ENCODE peak calls at places on chromosomes 13 and 19, in ten cellular contexts. One of them, this sample, is unnamed.
A peak's percentile ranks its signal among the peaks of the same experiment; 100 is the strongest.

GRCh38 chr19:1752757-1753728 is at the start of gene ONECUT3:
- DNase-seq in mammary epithelial cell: no peak
- DNase-seq in sigmoid colon: no peak
- DNase-seq in adrenal gland: no peak
- DNase-seq in left ventricle myocardium inferior: no peak
- DNase-seq in mesendoderm: no peak
- DNase-seq in aorta: no peak
- DNase-seq in H9: no peak
- DNase-seq in neuronal stem cell: no peak
- DNase-seq in Peyer's patch: no peak
- DNase-seq in this sample: no peak

GRCh38 chr19:17420267-17420924 is 549 bp downstream of the MVB12A start:
- DNase-seq in Peyer's patch: peak; percentile 64
- DNase-seq in left ventricle myocardium inferior: peak; percentile 23
- DNase-seq in aorta: peak; percentile 81
- DNase-seq in mammary epithelial cell: peak; percentile 20
- DNase-seq in H9: peak; percentile 59
- DNase-seq in mesendoderm: peak; percentile 43
- DNase-seq in adrenal gland: peak; percentile 68
- DNase-seq in neuronal stem cell: no peak
- DNase-seq in sigmoid colon: peak; percentile 74
- DNase-seq in this sample: peak; percentile 29

GRCh38 chr13:21987793-21988192 is 316.9 kb downstream of the FGF9 start:
- DNase-seq in mammary epithelial cell: no peak
- DNase-seq in aorta: no peak
- DNase-seq in H9: no peak
- DNase-seq in mesendoderm: no peak
- DNase-seq in left ventricle myocardium inferior: no peak
- DNase-seq in Peyer's patch: no peak
- DNase-seq in adrenal gland: no peak
- DNase-seq in sigmoid colon: no peak
- DNase-seq in neuronal stem cell: no peak
- DNase-seq in this sample: no peak

GRCh38 chr19:49340069-49340864 is 5.1 kb downstream of the CD37 start:
- DNase-seq in sigmoid colon: peak; percentile 85
- DNase-seq in left ventricle myocardium inferior: peak; percentile 72
- DNase-seq in mesendoderm: peak; percentile 79
- DNase-seq in neuronal stem cell: no peak
- DNase-seq in mammary epithelial cell: no peak
- DNase-seq in aorta: peak; percentile 91
- DNase-seq in adrenal gland: peak; percentile 65
- DNase-seq in Peyer's patch: peak; percentile 95
- DNase-seq in H9: peak; percentile 82
- DNase-seq in this sample: peak; percentile 19

GRCh38 chr19:391726-392374 is 17.1 kb downstream of the C2CD4C start:
- DNase-seq in sigmoid colon: no peak
- DNase-seq in Peyer's patch: no peak
- DNase-seq in adrenal gland: no peak
- DNase-seq in neuronal stem cell: no peak
- DNase-seq in H9: no peak
- DNase-seq in mammary epithelial cell: no peak
- DNase-seq in left ventricle myocardium inferior: no peak
- DNase-seq in mesendoderm: no peak
- DNase-seq in aorta: no peak
- DNase-seq in this sample: no peak

GRCh38 chr13:114128624-114129522 is 3.5 kb downstream of the RASA3 start:
- DNase-seq in sigmoid colon: peak; percentile 87
- DNase-seq in H9: no peak
- DNase-seq in aorta: peak; percentile 93
- DNase-seq in Peyer's patch: peak; percentile 94
- DNase-seq in neuronal stem cell: no peak
- DNase-seq in adrenal gland: peak; percentile 51
- DNase-seq in mesendoderm: no peak
- DNase-seq in left ventricle myocardium inferior: peak; percentile 79
- DNase-seq in mammary epithelial cell: no peak
- DNase-seq in this sample: no peak

GRCh38 chr13:74825170-74825948 is 656.6 kb downstream of the TBC1D4 start:
- DNase-seq in adrenal gland: no peak
- DNase-seq in mesendoderm: no peak
- DNase-seq in H9: no peak
- DNase-seq in sigmoid colon: no peak
- DNase-seq in neuronal stem cell: peak; percentile 11
- DNase-seq in mammary epithelial cell: peak; percentile 86
- DNase-seq in aorta: no peak
- DNase-seq in Peyer's patch: no peak
- DNase-seq in left ventricle myocardium inferior: no peak
- DNase-seq in this sample: no peak

GRCh38 chr13:97982286-97982685 is 28.8 kb downstream of the IPO5 start:
- DNase-seq in sigmoid colon: no peak
- DNase-seq in mesendoderm: no peak
- DNase-seq in adrenal gland: no peak
- DNase-seq in aorta: no peak
- DNase-seq in left ventricle myocardium inferior: no peak
- DNase-seq in Peyer's patch: no peak
- DNase-seq in neuronal stem cell: no peak
- DNase-seq in H9: no peak
- DNase-seq in mammary epithelial cell: no peak
- DNase-seq in this sample: no peak

GRCh38 chr13:80452279-80452678 is 111.4 kb upstream of the SPRY2 start:
- DNase-seq in aorta: no peak
- DNase-seq in H9: no peak
- DNase-seq in left ventricle myocardium inferior: no peak
- DNase-seq in mammary epithelial cell: no peak
- DNase-seq in sigmoid colon: no peak
- DNase-seq in adrenal gland: no peak
- DNase-seq in mesendoderm: no peak
- DNase-seq in Peyer's patch: no peak
- DNase-seq in neuronal stem cell: no peak
- DNase-seq in this sample: no peak

GRCh38 chr19:4556574-4557185 is 2.8 kb downstream of the SEMA6B start:
- DNase-seq in aorta: no peak
- DNase-seq in Peyer's patch: no peak
- DNase-seq in adrenal gland: no peak
- DNase-seq in left ventricle myocardium inferior: no peak
- DNase-seq in mammary epithelial cell: peak; percentile 29
- DNase-seq in neuronal stem cell: no peak
- DNase-seq in sigmoid colon: no peak
- DNase-seq in mesendoderm: peak; percentile 62
- DNase-seq in H9: peak; percentile 92
- DNase-seq in this sample: no peak

GRCh38 chr19:4554717-4555116 is 4.8 kb downstream of the SEMA6B start:
- DNase-seq in neuronal stem cell: no peak
- DNase-seq in adrenal gland: no peak
- DNase-seq in aorta: no peak
- DNase-seq in Peyer's patch: no peak
- DNase-seq in left ventricle myocardium inferior: no peak
- DNase-seq in mesendoderm: no peak
- DNase-seq in sigmoid colon: no peak
- DNase-seq in mammary epithelial cell: no peak
- DNase-seq in H9: no peak
- DNase-seq in this sample: no peak

GRCh38 chr19:4557186-4557970 is 2.1 kb downstream of the SEMA6B start:
- DNase-seq in left ventricle myocardium inferior: no peak
- DNase-seq in neuronal stem cell: no peak
- DNase-seq in mesendoderm: peak; percentile 52
- DNase-seq in adrenal gland: no peak
- DNase-seq in Peyer's patch: no peak
- DNase-seq in sigmoid colon: no peak
- DNase-seq in mammary epithelial cell: no peak
- DNase-seq in aorta: no peak
- DNase-seq in H9: peak; percentile 78
- DNase-seq in this sample: no peak

GRCh38 chr19:4553775-4554174 is 5.7 kb downstream of the SEMA6B start:
- DNase-seq in aorta: no peak
- DNase-seq in mesendoderm: no peak
- DNase-seq in sigmoid colon: no peak
- DNase-seq in H9: no peak
- DNase-seq in mammary epithelial cell: no peak
- DNase-seq in adrenal gland: no peak
- DNase-seq in neuronal stem cell: no peak
- DNase-seq in Peyer's patch: no peak
- DNase-seq in left ventricle myocardium inferior: no peak
- DNase-seq in this sample: no peak

DNA sequence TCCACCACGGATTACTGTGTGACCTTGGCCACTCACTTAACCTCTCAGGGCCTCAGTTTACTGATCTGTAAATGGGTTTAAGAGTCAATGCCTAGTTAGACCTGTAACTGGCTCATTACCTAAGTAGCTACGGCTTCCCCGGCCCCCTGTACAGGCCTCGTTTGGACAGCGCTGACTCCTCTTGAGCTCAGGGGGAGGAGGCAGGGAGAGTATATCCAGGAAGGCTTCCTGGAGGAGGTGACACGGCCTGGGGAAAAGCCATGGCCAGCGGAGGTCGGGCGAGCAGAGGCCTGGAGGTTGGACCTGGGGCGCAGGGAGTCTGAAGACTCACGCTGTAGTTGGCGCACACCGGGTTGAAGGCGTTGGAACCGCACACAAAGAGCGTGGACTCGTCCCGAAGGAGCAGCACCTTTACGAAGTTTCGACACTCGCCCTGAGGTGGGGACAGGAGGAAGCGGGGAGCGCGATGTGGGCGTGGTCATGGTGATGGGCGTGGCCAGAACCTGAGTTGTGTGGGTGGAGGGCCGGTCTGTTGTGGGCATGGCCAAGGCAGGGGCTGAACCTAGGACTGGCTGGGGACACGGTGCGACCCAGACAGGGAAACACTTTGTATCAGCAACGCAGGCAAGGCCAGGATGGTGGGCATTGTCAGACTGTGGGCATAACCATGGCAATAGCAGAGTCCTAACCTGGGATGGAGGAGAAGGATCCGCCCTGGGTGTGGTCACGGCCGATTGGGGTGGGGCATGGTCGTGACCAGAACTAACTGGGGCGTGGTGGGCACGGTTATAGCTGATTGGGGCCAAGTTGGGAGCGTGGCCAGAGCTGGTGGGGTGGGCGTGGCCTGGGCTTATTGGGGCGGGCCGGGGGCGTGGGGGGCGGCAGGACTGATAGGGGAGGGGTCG is 3.6 kb downstream of the SEMA6B start:
- DNase-seq in H9: peak; percentile 92
- DNase-seq in aorta: no peak
- DNase-seq in mesendoderm: peak; percentile 48
- DNase-seq in mammary epithelial cell: no peak
- DNase-seq in adrenal gland: no peak
- DNase-seq in sigmoid colon: no peak
- DNase-seq in neuronal stem cell: no peak
- DNase-seq in left ventricle myocardium inferior: no peak
- DNase-seq in Peyer's patch: peak; percentile 49
- DNase-seq in this sample: no peak
- H3K27ac ChIP-seq in H9: no peak overlapping the region
- H3K27ac ChIP-seq in aorta: no peak overlapping the region
- H3K27ac ChIP-seq in mesendoderm: no peak overlapping the region
- H3K27ac ChIP-seq in mammary epithelial cell: no peak overlapping the region
- H3K27ac ChIP-seq in adrenal gland: no peak overlapping the region
- H3K27ac ChIP-seq in sigmoid colon: no peak overlapping the region
- H3K27ac ChIP-seq in neuronal stem cell: no peak overlapping the region
- H3K27ac ChIP-seq in left ventricle myocardium inferior: no peak overlapping the region
- H3K27ac ChIP-seq in Peyer's patch: no peak overlapping the region
- H3K27ac ChIP-seq in this sample: no peak overlapping the region

DNA sequence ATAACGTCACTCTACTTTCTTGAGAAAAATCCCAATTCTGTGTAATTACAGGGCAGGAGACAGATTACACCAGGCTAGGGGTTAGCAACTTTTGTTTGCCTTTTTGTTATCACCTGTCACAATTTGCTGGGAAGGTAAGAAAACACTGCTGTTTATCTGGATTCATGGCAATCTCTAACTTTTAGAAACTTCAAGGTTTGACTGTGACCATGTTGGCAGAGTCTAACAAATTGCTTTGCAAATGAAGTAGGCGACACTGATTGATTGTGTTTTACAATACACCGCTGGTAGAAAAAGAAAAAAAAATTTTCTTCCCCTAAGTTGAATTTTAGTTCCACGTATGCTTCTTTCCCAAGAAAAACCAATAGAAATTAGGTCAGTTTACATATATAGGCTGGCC is 10.4 kb upstream of the PDX1 start:
- DNase-seq in sigmoid colon: no peak
- DNase-seq in H9: no peak
- DNase-seq in left ventricle myocardium inferior: no peak
- DNase-seq in adrenal gland: no peak
- DNase-seq in Peyer's patch: no peak
- DNase-seq in mammary epithelial cell: no peak
- DNase-seq in mesendoderm: no peak
- DNase-seq in aorta: no peak
- DNase-seq in neuronal stem cell: no peak
- DNase-seq in this sample: no peak
- H3K27me3 ChIP-seq in sigmoid colon: peaks cover 3% of the 10 kb centered on the region
- H3K27me3 ChIP-seq in H9: peaks cover 3% of the 10 kb centered on the region
- H3K27me3 ChIP-seq in left ventricle myocardium inferior: peaks cover 100% of the 10 kb centered on the region
- H3K27me3 ChIP-seq in adrenal gland: peaks cover 40% of the 10 kb centered on the region
- H3K27me3 ChIP-seq in Peyer's patch: no peaks in the 10 kb centered on the region
- H3K27me3 ChIP-seq in mammary epithelial cell: peaks cover 4% of the 10 kb centered on the region
- H3K27me3 ChIP-seq in mesendoderm: peaks cover 5% of the 10 kb centered on the region
- H3K27me3 ChIP-seq in aorta: no peaks in the 10 kb centered on the region
- H3K27me3 ChIP-seq in neuronal stem cell: peaks cover 8% of the 10 kb centered on the region
- H3K27me3 ChIP-seq in this sample: no peaks in the 10 kb centered on the region

GRCh38 chr19:13778398-13778797 is 4.1 kb downstream of the C19orf53 start:
- DNase-seq in mammary epithelial cell: no peak
- DNase-seq in left ventricle myocardium inferior: no peak
- DNase-seq in mesendoderm: no peak
- DNase-seq in H9: no peak
- DNase-seq in neuronal stem cell: no peak
- DNase-seq in adrenal gland: no peak
- DNase-seq in sigmoid colon: no peak
- DNase-seq in Peyer's patch: no peak
- DNase-seq in aorta: no peak
- DNase-seq in this sample: no peak
- H3K4me1 ChIP-seq in mammary epithelial cell: no peaks in the 10 kb centered on the region
- H3K4me1 ChIP-seq in left ventricle myocardium inferior: peaks cover 45% of the 10 kb centered on the region
- H3K4me1 ChIP-seq in mesendoderm: no peaks in the 10 kb centered on the region
- H3K4me1 ChIP-seq in H9: peaks cover 5% of the 10 kb centered on the region
- H3K4me1 ChIP-seq in neuronal stem cell: peaks cover 11% of the 10 kb centered on the region
- H3K4me1 ChIP-seq in adrenal gland: peaks cover 26% of the 10 kb centered on the region
- H3K4me1 ChIP-seq in sigmoid colon: peaks cover 41% of the 10 kb centered on the region
- H3K4me1 ChIP-seq in Peyer's patch: no peaks in the 10 kb centered on the region
- H3K4me1 ChIP-seq in aorta: no peaks in the 10 kb centered on the region
- H3K4me1 ChIP-seq in this sample: no peaks in the 10 kb centered on the region

DNA sequence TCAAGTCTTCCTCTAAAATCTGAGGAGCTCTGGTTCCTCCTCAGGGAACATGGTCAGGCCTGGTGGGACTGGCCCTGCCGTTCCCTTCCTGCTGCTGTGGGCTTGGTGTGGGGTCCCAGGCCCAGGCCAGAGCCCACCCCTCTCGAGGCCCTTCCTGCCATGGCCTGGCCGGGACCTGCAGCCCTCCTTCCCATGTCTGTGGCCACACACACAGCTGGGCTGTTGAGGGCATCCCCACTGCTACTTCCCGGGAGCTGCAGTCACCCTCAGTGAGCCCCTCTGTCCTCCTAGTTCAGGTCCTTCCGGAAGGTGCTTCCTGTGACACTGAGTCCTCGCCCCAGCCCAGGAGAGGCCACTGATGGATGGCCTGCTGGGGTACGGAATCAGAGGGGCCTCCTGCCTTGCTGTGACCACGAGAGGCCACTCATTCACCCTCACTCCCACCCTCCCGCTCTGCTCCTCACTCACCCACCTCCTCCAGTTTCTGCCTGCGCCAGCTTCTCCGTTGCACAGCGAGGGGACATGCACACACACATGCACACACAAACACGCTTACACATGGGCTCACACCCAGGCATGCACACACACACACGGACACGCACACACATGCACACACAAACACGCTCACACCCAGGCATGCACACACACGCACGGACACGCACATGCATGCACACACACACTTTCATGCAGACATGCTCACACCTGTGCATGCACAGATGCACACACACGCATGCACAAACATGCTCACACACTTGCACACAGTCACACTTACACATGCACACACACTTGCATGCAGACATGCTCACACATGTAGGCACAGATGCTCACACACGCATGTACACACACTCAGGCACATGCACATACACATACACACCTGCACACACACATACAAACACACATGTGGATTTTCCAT is 7.3 kb upstream of the MCF2L start:
- DNase-seq in mesendoderm: no peak
- DNase-seq in Peyer's patch: peak; percentile 18
- DNase-seq in H9: no peak
- DNase-seq in mammary epithelial cell: no peak
- DNase-seq in sigmoid colon: peak; percentile 48
- DNase-seq in adrenal gland: no peak
- DNase-seq in aorta: peak; percentile 53
- DNase-seq in left ventricle myocardium inferior: no peak
- DNase-seq in neuronal stem cell: no peak
- DNase-seq in this sample: no peak
- H3K27ac ChIP-seq in mesendoderm: no peak overlapping the region
- H3K27ac ChIP-seq in Peyer's patch: no peak overlapping the region
- H3K27ac ChIP-seq in H9: no peak overlapping the region
- H3K27ac ChIP-seq in mammary epithelial cell: no peak overlapping the region
- H3K27ac ChIP-seq in sigmoid colon: no peak overlapping the region
- H3K27ac ChIP-seq in adrenal gland: no peak overlapping the region
- H3K27ac ChIP-seq in aorta: no peak overlapping the region
- H3K27ac ChIP-seq in left ventricle myocardium inferior: peak overlapping the region; percentile 92
- H3K27ac ChIP-seq in neuronal stem cell: no peak overlapping the region
- H3K27ac ChIP-seq in this sample: no peak overlapping the region